ENCODE peak calls at places on chromosomes 3 and 15, in seven cellular contexts. One of them, this sample, is unnamed.

GRCh38 chr3:86993704-86994103 is 2.8 kb upstream of the VGLL3 start:
- DNase-seq in CD8-positive, alpha-beta memory T cell: no peak
- DNase-seq in adrenal gland: no peak
- DNase-seq in PC-3: peak; percentile 76
- DNase-seq in CD8-positive, alpha-beta T cell: no peak
- DNase-seq in lower lobe of right lung: no peak
- DNase-seq in fibroblast of lung: peak; percentile 56
- DNase-seq in this sample: no peak

GRCh38 chr3:3699816-3700633 is 99.2 kb upstream of the LRRN1 start:
- DNase-seq in lower lobe of right lung: no peak
- DNase-seq in CD8-positive, alpha-beta T cell: no peak
- DNase-seq in CD8-positive, alpha-beta memory T cell: no peak
- DNase-seq in fibroblast of lung: no peak
- DNase-seq in PC-3: no peak
- DNase-seq in adrenal gland: no peak
- DNase-seq in this sample: no peak

GRCh38 chr15:23402140-23402539 is 44.9 kb downstream of the GOLGA6L2 start:
- DNase-seq in CD8-positive, alpha-beta memory T cell: no peak
- DNase-seq in fibroblast of lung: no peak
- DNase-seq in PC-3: no peak
- DNase-seq in adrenal gland: no peak
- DNase-seq in lower lobe of right lung: no peak
- DNase-seq in CD8-positive, alpha-beta T cell: no peak
- DNase-seq in this sample: no peak

GRCh38 chr3:25151497-25151896 is 276.6 kb upstream of the RARB start:
- DNase-seq in fibroblast of lung: peak; percentile 6
- DNase-seq in lower lobe of right lung: no peak
- DNase-seq in adrenal gland: no peak
- DNase-seq in CD8-positive, alpha-beta memory T cell: no peak
- DNase-seq in PC-3: no peak
- DNase-seq in CD8-positive, alpha-beta T cell: no peak
- DNase-seq in this sample: no peak

GRCh38 chr3:160784853-160785252 is 28.8 kb downstream of the PPM1L start:
- DNase-seq in adrenal gland: no peak
- DNase-seq in lower lobe of right lung: no peak
- DNase-seq in PC-3: peak; percentile 89
- DNase-seq in CD8-positive, alpha-beta T cell: no peak
- DNase-seq in fibroblast of lung: no peak
- DNase-seq in CD8-positive, alpha-beta memory T cell: no peak
- DNase-seq in this sample: no peak

GRCh38 chr15:90822204-90822955 is 46.0 kb upstream of the FURIN start:
- DNase-seq in adrenal gland: no peak
- DNase-seq in PC-3: no peak
- DNase-seq in fibroblast of lung: no peak
- DNase-seq in CD8-positive, alpha-beta T cell: no peak
- DNase-seq in CD8-positive, alpha-beta memory T cell: no peak
- DNase-seq in lower lobe of right lung: no peak
- DNase-seq in this sample: no peak

GRCh38 chr3:194351080-194351672 is at the start of gene CPN2:
- DNase-seq in PC-3: no peak
- DNase-seq in CD8-positive, alpha-beta T cell: no peak
- DNase-seq in lower lobe of right lung: no peak
- DNase-seq in CD8-positive, alpha-beta memory T cell: no peak
- DNase-seq in fibroblast of lung: no peak
- DNase-seq in adrenal gland: no peak
- DNase-seq in this sample: no peak

GRCh38 chr3:175208316-175208715 is 349.2 kb downstream of the NAALADL2 start:
- DNase-seq in CD8-positive, alpha-beta T cell: no peak
- DNase-seq in PC-3: no peak
- DNase-seq in lower lobe of right lung: no peak
- DNase-seq in fibroblast of lung: peak; percentile 62
- DNase-seq in adrenal gland: no peak
- DNase-seq in CD8-positive, alpha-beta memory T cell: no peak
- DNase-seq in this sample: no peak

GRCh38 chr15:84804005-84804803 is 13.0 kb upstream of the ALPK3 start:
- DNase-seq in adrenal gland: no peak
- DNase-seq in fibroblast of lung: no peak
- DNase-seq in CD8-positive, alpha-beta T cell: no peak
- DNase-seq in PC-3: no peak
- DNase-seq in CD8-positive, alpha-beta memory T cell: no peak
- DNase-seq in lower lobe of right lung: no peak
- DNase-seq in this sample: no peak

GRCh38 chr15:80059786-80060489 is 462 bp downstream of the ZFAND6 start:
- DNase-seq in adrenal gland: peak; percentile 63
- DNase-seq in CD8-positive, alpha-beta T cell: no peak
- DNase-seq in CD8-positive, alpha-beta memory T cell: no peak
- DNase-seq in PC-3: peak; percentile 51
- DNase-seq in lower lobe of right lung: peak; percentile 74
- DNase-seq in fibroblast of lung: no peak
- DNase-seq in this sample: no peak

GRCh38 chr3:121167374-121168139 is 259.6 kb downstream of the STXBP5L start:
- DNase-seq in fibroblast of lung: no peak
- DNase-seq in adrenal gland: no peak
- DNase-seq in PC-3: no peak
- DNase-seq in lower lobe of right lung: peak; percentile 16
- DNase-seq in CD8-positive, alpha-beta T cell: no peak
- DNase-seq in CD8-positive, alpha-beta memory T cell: no peak
- DNase-seq in this sample: no peak

GRCh38 chr3:128616516-128617269 is 33.9 kb downstream of the RPN1 start:
- DNase-seq in lower lobe of right lung: no peak
- DNase-seq in CD8-positive, alpha-beta memory T cell: no peak
- DNase-seq in PC-3: no peak
- DNase-seq in CD8-positive, alpha-beta T cell: no peak
- DNase-seq in adrenal gland: peak; percentile 17
- DNase-seq in fibroblast of lung: no peak
- DNase-seq in this sample: no peak
- H3K4me3 ChIP-seq in lower lobe of right lung: peak overlapping the region; percentile 78
- H3K4me3 ChIP-seq in CD8-positive, alpha-beta memory T cell: peak overlapping the region; percentile 68
- H3K4me3 ChIP-seq in PC-3: no peak overlapping the region
- H3K4me3 ChIP-seq in CD8-positive, alpha-beta T cell: peak overlapping the region; percentile 85
- H3K4me3 ChIP-seq in adrenal gland: no peak overlapping the region
- H3K4me3 ChIP-seq in fibroblast of lung: no peak overlapping the region
- H3K4me3 ChIP-seq in this sample: no peak overlapping the region

GRCh38 chr15:63803106-63803886 is 30.5 kb downstream of the HERC1 start:
- DNase-seq in fibroblast of lung: no peak
- DNase-seq in CD8-positive, alpha-beta memory T cell: no peak
- DNase-seq in lower lobe of right lung: no peak
- DNase-seq in PC-3: no peak
- DNase-seq in adrenal gland: no peak
- DNase-seq in CD8-positive, alpha-beta T cell: no peak
- DNase-seq in this sample: no peak

GRCh38 chr15:63801171-63801570 is 32.6 kb downstream of the HERC1 start:
- DNase-seq in CD8-positive, alpha-beta memory T cell: no peak
- DNase-seq in adrenal gland: no peak
- DNase-seq in CD8-positive, alpha-beta T cell: no peak
- DNase-seq in lower lobe of right lung: no peak
- DNase-seq in fibroblast of lung: no peak
- DNase-seq in PC-3: no peak
- DNase-seq in this sample: no peak

GRCh38 chr15:63800739-63801138 is 33.0 kb downstream of the HERC1 start:
- DNase-seq in CD8-positive, alpha-beta T cell: no peak
- DNase-seq in lower lobe of right lung: no peak
- DNase-seq in fibroblast of lung: no peak
- DNase-seq in CD8-positive, alpha-beta memory T cell: no peak
- DNase-seq in PC-3: no peak
- DNase-seq in adrenal gland: no peak
- DNase-seq in this sample: no peak

GRCh38 chr15:63801910-63802309 is 31.8 kb downstream of the HERC1 start:
- DNase-seq in adrenal gland: no peak
- DNase-seq in CD8-positive, alpha-beta memory T cell: no peak
- DNase-seq in PC-3: no peak
- DNase-seq in lower lobe of right lung: no peak
- DNase-seq in fibroblast of lung: no peak
- DNase-seq in CD8-positive, alpha-beta T cell: no peak
- DNase-seq in this sample: no peak

DNA sequence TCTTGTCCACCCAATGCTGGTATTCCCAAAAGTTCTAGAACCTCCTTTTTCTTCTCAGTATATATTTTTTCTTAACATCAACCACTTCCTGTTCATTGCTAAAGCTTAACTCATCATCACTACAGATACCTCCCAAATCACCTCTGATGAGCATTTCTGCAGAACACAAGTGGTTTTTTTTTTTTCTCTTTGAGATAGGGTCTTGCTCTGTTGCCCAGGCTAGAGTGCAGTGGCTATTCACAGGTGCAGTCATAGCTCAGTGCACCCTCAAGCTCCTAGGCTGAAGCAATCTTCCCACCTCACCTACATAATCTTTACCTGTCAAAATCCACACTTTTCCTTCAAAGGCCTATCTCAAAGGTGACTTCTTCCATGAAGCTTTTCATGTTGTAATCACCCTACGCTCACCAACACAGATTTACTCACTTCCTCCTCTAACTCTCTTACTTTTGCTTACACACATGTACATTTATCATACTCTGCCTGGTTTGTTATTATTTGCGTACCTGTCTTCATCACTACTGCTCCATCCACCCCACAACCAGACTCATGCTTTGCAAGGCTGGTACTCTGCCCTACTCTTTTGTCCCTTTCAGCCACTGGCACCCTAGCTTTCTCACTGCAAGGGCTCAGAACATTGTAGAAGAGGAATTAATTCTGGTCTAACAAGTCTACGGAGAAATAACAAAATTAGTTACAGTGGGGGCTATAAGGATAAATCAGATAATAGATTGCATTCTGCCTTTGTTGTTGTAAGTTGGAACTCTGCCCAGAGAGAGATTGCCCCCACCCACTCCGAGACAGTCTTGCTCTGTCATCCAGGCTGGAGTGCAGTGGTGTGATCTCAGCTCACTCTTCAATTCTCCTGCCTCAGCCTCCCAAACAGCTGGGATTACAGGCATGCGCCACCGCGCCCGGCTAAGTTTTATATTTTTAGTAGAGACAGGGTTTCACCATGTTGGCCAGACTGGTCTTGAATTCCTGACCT is 27.5 kb downstream of the HERC1 start:
- DNase-seq in CD8-positive, alpha-beta T cell: no peak
- DNase-seq in CD8-positive, alpha-beta memory T cell: no peak
- DNase-seq in fibroblast of lung: no peak
- DNase-seq in adrenal gland: no peak
- DNase-seq in lower lobe of right lung: no peak
- DNase-seq in PC-3: no peak
- DNase-seq in this sample: no peak
- H3K4me1 ChIP-seq in CD8-positive, alpha-beta T cell: peaks cover 75% of the 10 kb centered on the region
- H3K4me1 ChIP-seq in CD8-positive, alpha-beta memory T cell: peaks cover 63% of the 10 kb centered on the region
- H3K4me1 ChIP-seq in fibroblast of lung: no peaks in the 10 kb centered on the region
- H3K4me1 ChIP-seq in adrenal gland: peaks cover 33% of the 10 kb centered on the region
- H3K4me1 ChIP-seq in lower lobe of right lung: peaks cover 50% of the 10 kb centered on the region
- H3K4me1 ChIP-seq in PC-3: no peaks in the 10 kb centered on the region
- H3K4me1 ChIP-seq in this sample: no peaks in the 10 kb centered on the region

GRCh38 chr3:192409203-192409837 is 318.0 kb downstream of the FGF12 start:
- DNase-seq in lower lobe of right lung: peak; percentile 52
- DNase-seq in CD8-positive, alpha-beta T cell: no peak
- DNase-seq in CD8-positive, alpha-beta memory T cell: no peak
- DNase-seq in adrenal gland: peak; percentile 75
- DNase-seq in fibroblast of lung: peak; percentile 28
- DNase-seq in PC-3: no peak
- DNase-seq in this sample: no peak

GRCh38 chr3:192409838-192410683 is 317.3 kb downstream of the FGF12 start:
- DNase-seq in adrenal gland: peak; percentile 63
- DNase-seq in CD8-positive, alpha-beta memory T cell: no peak
- DNase-seq in CD8-positive, alpha-beta T cell: no peak
- DNase-seq in PC-3: no peak
- DNase-seq in lower lobe of right lung: no peak
- DNase-seq in fibroblast of lung: peak; percentile 22
- DNase-seq in this sample: no peak

GRCh38 chr3:192408007-192408655 is 319.2 kb downstream of the FGF12 start:
- DNase-seq in lower lobe of right lung: no peak
- DNase-seq in CD8-positive, alpha-beta memory T cell: no peak
- DNase-seq in CD8-positive, alpha-beta T cell: no peak
- DNase-seq in fibroblast of lung: peak; percentile 14
- DNase-seq in adrenal gland: peak; percentile 49
- DNase-seq in PC-3: no peak
- DNase-seq in this sample: no peak

GRCh38 chr3:192410684-192410960 is 316.7 kb downstream of the FGF12 start:
- DNase-seq in CD8-positive, alpha-beta T cell: no peak
- DNase-seq in PC-3: no peak
- DNase-seq in CD8-positive, alpha-beta memory T cell: no peak
- DNase-seq in lower lobe of right lung: no peak
- DNase-seq in adrenal gland: peak; percentile 60
- DNase-seq in fibroblast of lung: no peak
- DNase-seq in this sample: no peak

DNA sequence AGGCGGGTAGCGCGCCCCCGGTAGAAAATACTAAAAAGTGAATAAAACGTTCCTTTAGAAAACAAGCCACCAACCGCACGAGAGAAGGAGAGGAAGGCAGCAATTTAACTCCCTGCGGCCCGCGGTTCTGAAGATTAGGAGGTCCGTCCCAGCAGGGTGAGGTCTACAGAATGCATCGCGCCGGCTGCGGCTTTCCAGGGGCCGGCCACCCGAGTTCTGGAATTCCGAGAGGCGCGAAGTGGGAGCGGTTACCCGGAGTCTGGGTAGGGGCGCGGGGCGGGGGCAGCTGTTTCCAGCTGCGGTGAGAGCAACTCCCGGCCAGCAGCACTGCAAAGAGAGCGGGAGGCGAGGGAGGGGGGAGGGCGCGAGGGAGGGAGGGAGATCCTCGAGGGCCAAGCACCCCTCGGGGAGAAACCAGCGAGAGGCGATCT is 318.6 kb downstream of the FGF12 start:
- DNase-seq in CD8-positive, alpha-beta T cell: no peak
- DNase-seq in adrenal gland: peak; percentile 65
- DNase-seq in lower lobe of right lung: no peak
- DNase-seq in CD8-positive, alpha-beta memory T cell: no peak
- DNase-seq in fibroblast of lung: peak; percentile 14
- DNase-seq in PC-3: no peak
- DNase-seq in this sample: no peak
- H3K4me3 ChIP-seq in CD8-positive, alpha-beta T cell: no peak overlapping the region
- H3K4me3 ChIP-seq in adrenal gland: peak overlapping the region; percentile 71
- H3K4me3 ChIP-seq in lower lobe of right lung: peak overlapping the region; percentile 53
- H3K4me3 ChIP-seq in CD8-positive, alpha-beta memory T cell: no peak overlapping the region
- H3K4me3 ChIP-seq in fibroblast of lung: no peak overlapping the region
- H3K4me3 ChIP-seq in PC-3: no peak overlapping the region
- H3K4me3 ChIP-seq in this sample: no peak overlapping the region

GRCh38 chr3:58574682-58575081 is 2.5 kb downstream of the FAM107A start:
- DNase-seq in CD8-positive, alpha-beta memory T cell: no peak
- DNase-seq in CD8-positive, alpha-beta T cell: no peak
- DNase-seq in lower lobe of right lung: no peak
- DNase-seq in adrenal gland: no peak
- DNase-seq in PC-3: no peak
- DNase-seq in fibroblast of lung: no peak
- DNase-seq in this sample: no peak
- H3K4me1 ChIP-seq in CD8-positive, alpha-beta memory T cell: no peaks in the 10 kb centered on the region
- H3K4me1 ChIP-seq in CD8-positive, alpha-beta T cell: no peaks in the 10 kb centered on the region
- H3K4me1 ChIP-seq in lower lobe of right lung: no peaks in the 10 kb centered on the region
- H3K4me1 ChIP-seq in adrenal gland: peaks cover 15% of the 10 kb centered on the region
- H3K4me1 ChIP-seq in PC-3: no peaks in the 10 kb centered on the region
- H3K4me1 ChIP-seq in fibroblast of lung: no peaks in the 10 kb centered on the region
- H3K4me1 ChIP-seq in this sample: no peaks in the 10 kb centered on the region

DNA sequence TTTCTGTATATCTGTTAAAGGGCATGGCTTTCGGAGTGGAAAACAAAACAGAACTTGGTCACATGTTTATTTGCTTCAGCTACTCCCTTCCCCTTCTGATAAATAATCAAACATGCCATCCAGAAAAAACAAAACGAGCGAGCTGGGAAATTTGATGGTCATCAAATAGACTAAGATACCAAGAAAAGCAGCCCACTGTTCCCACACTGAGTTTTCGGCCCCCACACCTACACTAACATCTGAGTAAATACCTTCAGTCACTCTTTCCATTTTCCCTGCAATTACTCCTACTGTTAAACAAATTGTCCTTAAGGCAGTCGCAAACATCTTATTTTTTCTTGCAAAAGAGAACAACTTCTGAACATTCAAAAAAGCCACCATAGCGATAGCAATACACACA is 454.6 kb downstream of the FOXP1 start:
- DNase-seq in adrenal gland: no peak
- DNase-seq in lower lobe of right lung: no peak
- DNase-seq in fibroblast of lung: peak; percentile 56
- DNase-seq in CD8-positive, alpha-beta memory T cell: no peak
- DNase-seq in PC-3: no peak
- DNase-seq in CD8-positive, alpha-beta T cell: no peak
- DNase-seq in this sample: no peak
- H3K4me3 ChIP-seq in adrenal gland: peak overlapping the region; percentile 51
- H3K4me3 ChIP-seq in lower lobe of right lung: peak overlapping the region; percentile 56
- H3K4me3 ChIP-seq in fibroblast of lung: peak overlapping the region; percentile 78
- H3K4me3 ChIP-seq in CD8-positive, alpha-beta memory T cell: peak overlapping the region; percentile 61
- H3K4me3 ChIP-seq in PC-3: peak overlapping the region; percentile 71
- H3K4me3 ChIP-seq in CD8-positive, alpha-beta T cell: peak overlapping the region; percentile 56
- H3K4me3 ChIP-seq in this sample: peak overlapping the region; percentile 22